ENCODE peak calls at places on chromosome 12, in nine cellular contexts. One of them, this sample, is unnamed.

GRCh38 chr12:66449531-66449930 is 147.2 kb downstream of the HELB start:
- DNase-seq in GM23248: no peak
- DNase-seq in OCI-LY7: no peak
- DNase-seq in hepatocyte: no peak
- DNase-seq in SK-N-SH: no peak
- DNase-seq in neural progenitor cell: no peak
- DNase-seq in PC-3: peak; percentile 78
- DNase-seq in MM.1S: no peak
- DNase-seq in HCT116: no peak
- DNase-seq in this sample: no peak

GRCh38 chr12:52903285-52903854 is 1.5 kb downstream of the KRT8 start:
- DNase-seq in OCI-LY7: no peak
- DNase-seq in hepatocyte: peak; percentile 87
- DNase-seq in PC-3: peak; percentile 76
- DNase-seq in GM23248: peak; percentile 82
- DNase-seq in HCT116: no peak
- DNase-seq in SK-N-SH: peak; percentile 72
- DNase-seq in MM.1S: no peak
- DNase-seq in neural progenitor cell: peak; percentile 96
- DNase-seq in this sample: peak; percentile 94

GRCh38 chr12:56928262-56928661 is 5.9 kb downstream of the SDR9C7 start:
- DNase-seq in OCI-LY7: no peak
- DNase-seq in HCT116: no peak
- DNase-seq in GM23248: no peak
- DNase-seq in PC-3: no peak
- DNase-seq in SK-N-SH: no peak
- DNase-seq in neural progenitor cell: no peak
- DNase-seq in MM.1S: no peak
- DNase-seq in hepatocyte: no peak
- DNase-seq in this sample: no peak

GRCh38 chr12:121084229-121084628 is 45.2 kb upstream of the OASL start:
- DNase-seq in SK-N-SH: no peak
- DNase-seq in hepatocyte: no peak
- DNase-seq in GM23248: no peak
- DNase-seq in MM.1S: no peak
- DNase-seq in OCI-LY7: no peak
- DNase-seq in PC-3: no peak
- DNase-seq in neural progenitor cell: no peak
- DNase-seq in HCT116: no peak
- DNase-seq in this sample: no peak

GRCh38 chr12:105862163-105862821 is 276.5 kb downstream of the NUAK1 start:
- DNase-seq in SK-N-SH: no peak
- DNase-seq in MM.1S: no peak
- DNase-seq in neural progenitor cell: no peak
- DNase-seq in PC-3: peak; percentile 33
- DNase-seq in OCI-LY7: no peak
- DNase-seq in GM23248: no peak
- DNase-seq in hepatocyte: no peak
- DNase-seq in HCT116: no peak
- DNase-seq in this sample: no peak

GRCh38 chr12:56931474-56931978 is 2.7 kb downstream of the SDR9C7 start:
- DNase-seq in SK-N-SH: peak; percentile 46
- DNase-seq in neural progenitor cell: peak; percentile 30
- DNase-seq in GM23248: peak; percentile 56
- DNase-seq in PC-3: peak; percentile 16
- DNase-seq in hepatocyte: peak; percentile 64
- DNase-seq in OCI-LY7: peak; percentile 74
- DNase-seq in MM.1S: no peak
- DNase-seq in HCT116: peak; percentile 19
- DNase-seq in this sample: peak; percentile 69

GRCh38 chr12:60335765-60336164 is 739.9 kb downstream of the SLC16A7 start:
- DNase-seq in OCI-LY7: no peak
- DNase-seq in PC-3: peak; percentile 88
- DNase-seq in hepatocyte: peak; percentile 18
- DNase-seq in HCT116: peak; percentile 7
- DNase-seq in SK-N-SH: no peak
- DNase-seq in GM23248: peak; percentile 58
- DNase-seq in neural progenitor cell: no peak
- DNase-seq in MM.1S: no peak
- DNase-seq in this sample: peak; percentile 6

GRCh38 chr12:2535583-2536187 is 259.1 kb upstream of the FKBP4 start:
- DNase-seq in GM23248: peak; percentile 4
- DNase-seq in hepatocyte: no peak
- DNase-seq in SK-N-SH: no peak
- DNase-seq in MM.1S: no peak
- DNase-seq in OCI-LY7: no peak
- DNase-seq in neural progenitor cell: no peak
- DNase-seq in PC-3: no peak
- DNase-seq in HCT116: no peak
- DNase-seq in this sample: no peak

GRCh38 chr12:55694651-55695050 is 13.1 kb downstream of the ITGA7 start:
- DNase-seq in SK-N-SH: no peak
- DNase-seq in OCI-LY7: no peak
- DNase-seq in MM.1S: no peak
- DNase-seq in GM23248: no peak
- DNase-seq in PC-3: no peak
- DNase-seq in neural progenitor cell: no peak
- DNase-seq in HCT116: no peak
- DNase-seq in hepatocyte: no peak
- DNase-seq in this sample: no peak

GRCh38 chr12:47742253-47742825 is 16.3 kb downstream of the RAPGEF3 start:
- DNase-seq in hepatocyte: peak; percentile 39
- DNase-seq in MM.1S: peak; percentile 47
- DNase-seq in OCI-LY7: peak; percentile 67
- DNase-seq in SK-N-SH: peak; percentile 72
- DNase-seq in GM23248: peak; percentile 41
- DNase-seq in PC-3: peak; percentile 76
- DNase-seq in neural progenitor cell: peak; percentile 36
- DNase-seq in HCT116: peak; percentile 26
- DNase-seq in this sample: peak; percentile 79

GRCh38 chr12:62817556-62818271 is 117.2 kb downstream of the PPM1H start:
- DNase-seq in SK-N-SH: no peak
- DNase-seq in HCT116: no peak
- DNase-seq in MM.1S: peak; percentile 78
- DNase-seq in OCI-LY7: no peak
- DNase-seq in hepatocyte: no peak
- DNase-seq in PC-3: no peak
- DNase-seq in GM23248: no peak
- DNase-seq in neural progenitor cell: no peak
- DNase-seq in this sample: no peak

GRCh38 chr12:62808166-62808879 is 126.6 kb downstream of the PPM1H start:
- DNase-seq in OCI-LY7: no peak
- DNase-seq in SK-N-SH: no peak
- DNase-seq in MM.1S: no peak
- DNase-seq in PC-3: no peak
- DNase-seq in neural progenitor cell: no peak
- DNase-seq in hepatocyte: no peak
- DNase-seq in GM23248: no peak
- DNase-seq in HCT116: no peak
- DNase-seq in this sample: no peak

GRCh38 chr12:62814243-62814642 is 120.7 kb downstream of the PPM1H start:
- DNase-seq in OCI-LY7: no peak
- DNase-seq in GM23248: no peak
- DNase-seq in hepatocyte: no peak
- DNase-seq in HCT116: no peak
- DNase-seq in MM.1S: no peak
- DNase-seq in neural progenitor cell: no peak
- DNase-seq in SK-N-SH: no peak
- DNase-seq in PC-3: no peak
- DNase-seq in this sample: no peak

GRCh38 chr12:62816624-62817023 is 118.3 kb downstream of the PPM1H start:
- DNase-seq in OCI-LY7: no peak
- DNase-seq in GM23248: no peak
- DNase-seq in hepatocyte: no peak
- DNase-seq in HCT116: no peak
- DNase-seq in PC-3: no peak
- DNase-seq in MM.1S: no peak
- DNase-seq in neural progenitor cell: no peak
- DNase-seq in SK-N-SH: no peak
- DNase-seq in this sample: no peak

GRCh38 chr12:62813031-62813829 is 121.7 kb downstream of the PPM1H start:
- DNase-seq in HCT116: peak; percentile 45
- DNase-seq in neural progenitor cell: peak; percentile 87
- DNase-seq in MM.1S: peak; percentile 65
- DNase-seq in SK-N-SH: peak; percentile 63
- DNase-seq in OCI-LY7: peak; percentile 61
- DNase-seq in hepatocyte: peak; percentile 80
- DNase-seq in GM23248: peak; percentile 88
- DNase-seq in PC-3: no peak
- DNase-seq in this sample: peak; percentile 89
- TF ChIP-seq EZH2phosphoT487 in HCT116: no peak
- TF ChIP-seq EZH2phosphoT487 in neural progenitor cell: no peak
- TF ChIP-seq EZH2phosphoT487 in MM.1S: no peak
- TF ChIP-seq EZH2phosphoT487 in SK-N-SH: no peak
- TF ChIP-seq EZH2phosphoT487 in OCI-LY7: no peak
- TF ChIP-seq EZH2phosphoT487 in hepatocyte: no peak
- TF ChIP-seq EZH2phosphoT487 in GM23248: no peak
- TF ChIP-seq EZH2phosphoT487 in PC-3: no peak
- TF ChIP-seq EZH2phosphoT487 in this sample: no peak

GRCh38 chr12:123119808-123120207 is 31.1 kb downstream of the PITPNM2 start:
- DNase-seq in hepatocyte: no peak
- DNase-seq in OCI-LY7: no peak
- DNase-seq in GM23248: peak; percentile 8
- DNase-seq in PC-3: no peak
- DNase-seq in SK-N-SH: no peak
- DNase-seq in MM.1S: peak; percentile 86
- DNase-seq in HCT116: no peak
- DNase-seq in neural progenitor cell: no peak
- DNase-seq in this sample: no peak
- TF ChIP-seq EZH2phosphoT487 in hepatocyte: no peak
- TF ChIP-seq EZH2phosphoT487 in OCI-LY7: no peak
- TF ChIP-seq EZH2phosphoT487 in GM23248: no peak
- TF ChIP-seq EZH2phosphoT487 in PC-3: no peak
- TF ChIP-seq EZH2phosphoT487 in SK-N-SH: no peak
- TF ChIP-seq EZH2phosphoT487 in MM.1S: no peak
- TF ChIP-seq EZH2phosphoT487 in HCT116: no peak
- TF ChIP-seq EZH2phosphoT487 in neural progenitor cell: no peak
- TF ChIP-seq EZH2phosphoT487 in this sample: no peak

GRCh38 chr12:65237153-65237552 is 41.3 kb upstream of the MSRB3 start:
- DNase-seq in OCI-LY7: no peak
- DNase-seq in GM23248: no peak
- DNase-seq in hepatocyte: no peak
- DNase-seq in MM.1S: no peak
- DNase-seq in neural progenitor cell: no peak
- DNase-seq in PC-3: no peak
- DNase-seq in SK-N-SH: no peak
- DNase-seq in HCT116: no peak
- DNase-seq in this sample: no peak

DNA sequence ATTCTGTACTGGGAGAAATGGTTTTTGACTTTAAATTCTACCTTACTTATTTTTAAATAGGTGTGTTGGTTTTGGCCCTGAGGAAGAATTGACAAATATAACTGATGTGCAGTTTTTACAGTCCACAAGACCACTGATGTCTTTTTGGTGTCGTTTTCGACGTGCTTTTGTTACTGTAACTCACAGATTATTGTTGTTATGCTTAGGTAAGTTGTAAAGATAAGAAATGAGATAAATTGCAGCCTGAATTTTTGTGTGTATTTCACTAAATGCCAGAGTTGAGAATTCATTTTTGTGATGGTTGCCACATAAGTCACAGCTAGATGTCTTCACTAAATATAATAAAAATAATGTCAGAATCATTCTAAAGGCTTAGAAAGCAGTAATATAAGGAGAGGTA is 39.9 kb upstream of the MSRB3 start:
- DNase-seq in MM.1S: no peak
- DNase-seq in SK-N-SH: no peak
- DNase-seq in PC-3: no peak
- DNase-seq in HCT116: no peak
- DNase-seq in hepatocyte: no peak
- DNase-seq in neural progenitor cell: no peak
- DNase-seq in GM23248: no peak
- DNase-seq in OCI-LY7: no peak
- DNase-seq in this sample: no peak
- TF ChIP-seq EZH2phosphoT487 in MM.1S: no peak
- TF ChIP-seq EZH2phosphoT487 in SK-N-SH: no peak
- TF ChIP-seq EZH2phosphoT487 in PC-3: no peak
- TF ChIP-seq EZH2phosphoT487 in HCT116: no peak
- TF ChIP-seq EZH2phosphoT487 in hepatocyte: no peak
- TF ChIP-seq EZH2phosphoT487 in neural progenitor cell: no peak
- TF ChIP-seq EZH2phosphoT487 in GM23248: no peak
- TF ChIP-seq EZH2phosphoT487 in OCI-LY7: no peak
- TF ChIP-seq EZH2phosphoT487 in this sample: no peak

GRCh38 chr12:93784339-93785086 is 107.3 kb downstream of the CRADD start:
- DNase-seq in OCI-LY7: no peak
- DNase-seq in HCT116: peak; percentile 41
- DNase-seq in MM.1S: no peak
- DNase-seq in neural progenitor cell: peak; percentile 72
- DNase-seq in hepatocyte: peak; percentile 34
- DNase-seq in SK-N-SH: peak; percentile 44
- DNase-seq in PC-3: peak; percentile 79
- DNase-seq in GM23248: peak; percentile 61
- DNase-seq in this sample: no peak

GRCh38 chr12:93786669-93787397 is 109.7 kb downstream of the CRADD start:
- DNase-seq in SK-N-SH: no peak
- DNase-seq in neural progenitor cell: no peak
- DNase-seq in GM23248: peak; percentile 67
- DNase-seq in OCI-LY7: no peak
- DNase-seq in PC-3: peak; percentile 75
- DNase-seq in HCT116: no peak
- DNase-seq in hepatocyte: no peak
- DNase-seq in MM.1S: no peak
- DNase-seq in this sample: no peak

GRCh38 chr12:93782854-93783253 is 105.7 kb downstream of the CRADD start:
- DNase-seq in hepatocyte: no peak
- DNase-seq in HCT116: no peak
- DNase-seq in GM23248: peak; percentile 17
- DNase-seq in MM.1S: no peak
- DNase-seq in PC-3: peak; percentile 20
- DNase-seq in neural progenitor cell: no peak
- DNase-seq in SK-N-SH: no peak
- DNase-seq in OCI-LY7: no peak
- DNase-seq in this sample: no peak

GRCh38 chr12:93783827-93784226 is 106.7 kb downstream of the CRADD start:
- DNase-seq in HCT116: no peak
- DNase-seq in SK-N-SH: peak; percentile 39
- DNase-seq in neural progenitor cell: no peak
- DNase-seq in hepatocyte: no peak
- DNase-seq in GM23248: peak; percentile 19
- DNase-seq in PC-3: no peak
- DNase-seq in OCI-LY7: no peak
- DNase-seq in MM.1S: no peak
- DNase-seq in this sample: no peak

DNA sequence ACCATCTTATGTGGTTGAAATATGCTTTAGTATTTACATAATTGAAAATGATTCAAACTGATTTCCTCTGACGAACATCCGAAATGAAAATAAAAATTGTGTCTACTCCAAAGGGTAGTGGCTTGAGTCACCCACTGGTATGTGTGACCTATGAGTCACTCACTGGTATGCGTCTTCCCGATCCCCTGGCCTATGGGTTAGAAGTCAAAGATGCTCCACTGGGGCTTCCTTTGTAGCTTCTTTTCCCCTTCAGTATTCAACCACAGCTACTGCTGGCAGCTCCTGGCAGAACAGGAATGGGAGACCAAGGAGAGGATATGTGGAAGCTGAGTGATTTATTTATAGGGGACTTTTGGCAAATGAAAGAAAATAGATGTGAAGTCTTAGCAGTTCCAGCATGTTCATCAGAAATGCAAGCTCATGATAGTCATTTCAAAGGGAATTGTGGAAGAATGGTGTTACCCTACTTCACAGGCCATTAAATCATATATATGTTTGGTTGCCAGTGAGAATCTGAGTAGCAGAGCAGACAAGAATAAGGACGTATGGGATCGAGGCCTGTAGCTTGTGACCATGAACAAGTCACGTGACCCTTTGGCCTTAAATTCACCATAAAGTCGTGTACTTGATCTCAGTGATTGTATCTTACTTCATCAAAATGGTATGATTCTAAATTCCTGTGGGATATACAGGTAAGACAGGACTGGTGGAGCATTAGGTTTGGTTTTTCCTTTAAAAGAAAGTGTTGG is 108.3 kb downstream of the CRADD start:
- DNase-seq in HCT116: peak; percentile 85
- DNase-seq in MM.1S: no peak
- DNase-seq in neural progenitor cell: peak; percentile 19
- DNase-seq in SK-N-SH: no peak
- DNase-seq in OCI-LY7: no peak
- DNase-seq in PC-3: peak; percentile 98
- DNase-seq in hepatocyte: peak; percentile 49
- DNase-seq in GM23248: peak; percentile 97
- DNase-seq in this sample: peak; percentile 54
- TF ChIP-seq EZH2phosphoT487 in HCT116: no peak
- TF ChIP-seq EZH2phosphoT487 in MM.1S: no peak
- TF ChIP-seq EZH2phosphoT487 in neural progenitor cell: no peak
- TF ChIP-seq EZH2phosphoT487 in SK-N-SH: no peak
- TF ChIP-seq EZH2phosphoT487 in OCI-LY7: no peak
- TF ChIP-seq EZH2phosphoT487 in PC-3: no peak
- TF ChIP-seq EZH2phosphoT487 in hepatocyte: no peak
- TF ChIP-seq EZH2phosphoT487 in GM23248: no peak
- TF ChIP-seq EZH2phosphoT487 in this sample: no peak

This sample was measured in GM23338.